ENCODE peak calls at places on chromosomes 7 and 10, in six cellular contexts. Y is upper lobe of right lung, N is RWPE1, I is HepG2, S is neural progenitor cell, A is aorta. W is an unnamed sample.

GRCh38 chr7:920351-921070 is 34.0 kb downstream of the ADAP1 start:
- DNase-seq in Y (peak), N (no peak), I (no peak), S (no peak), A (peak), W (no peak)

GRCh38 chr7:47878662-47879061 is 69.6 kb downstream of the PKD1L1 start:
- DNase-seq in Y (no peak), N (no peak), I (no peak), S (no peak), A (no peak), W (no peak)

GRCh38 chr7:118080947-118081346 is 103.0 kb upstream of the LSM8 start:
- DNase-seq in Y (no peak), N (peak), I (no peak), S (no peak), A (no peak), W (peak)

GRCh38 chr7:25429731-25430130 is 201.4 kb upstream of the NPVF start:
- DNase-seq in Y (no peak), N (no peak), I (peak), S (no peak), A (no peak), W (no peak)

GRCh38 chr10:17768957-17769356 is 17.0 kb downstream of the TMEM236 start:
- DNase-seq in Y (no peak), N (no peak), I (no peak), S (no peak), A (no peak), W (no peak)

GRCh38 chr10:49363309-49364031 is 32.4 kb downstream of the DRGX start:
- DNase-seq in Y (peak), N (no peak), I (no peak), S (no peak), A (no peak), W (no peak)

GRCh38 chr7:46468753-46469356 is 547.8 kb upstream of the IGFBP3 start:
- DNase-seq in Y (no peak), N (no peak), I (no peak), S (peak), A (no peak), W (no peak)

GRCh38 chr10:92142512-92142911 is 148.4 kb downstream of the CPEB3 start:
- DNase-seq in Y (no peak), N (no peak), I (no peak), S (no peak), A (no peak), W (no peak)

GRCh38 chr10:62268399-62269076 is at the start of gene RTKN2:
- DNase-seq in Y (peak), N (peak), I (peak), S (peak), A (peak), W (peak)

GRCh38 chr10:31341552-31341951 is 22.5 kb downstream of the ZEB1 start:
- DNase-seq in Y (no peak), N (no peak), I (no peak), S (no peak), A (no peak), W (no peak)

GRCh38 chr7:11557627-11558026 is 274.4 kb downstream of the THSD7A start:
- DNase-seq in Y (no peak), N (peak), I (peak), S (peak), A (no peak), W (no peak)

GRCh38 chr10:12156367-12157123 is 27.1 kb downstream of the SEC61A2 start:
- DNase-seq in Y (no peak), N (no peak), I (peak), S (no peak), A (no peak), W (no peak)

GRCh38 chr7:32204361-32205018 is 134.3 kb upstream of the PDE1C start:
- DNase-seq in Y (no peak), N (peak), I (peak), S (peak), A (peak), W (peak)

GRCh38 chr10:47370878-47371277 is 13.2 kb downstream of the ZNF488 start:
- DNase-seq in Y (peak), N (no peak), I (no peak), S (no peak), A (no peak), W (no peak)

GRCh38 chr7:44606341-44607140 is at the start of gene OGDH:
- DNase-seq in Y (peak), N (peak), I (peak), S (peak), A (peak), W (peak)

GRCh38 chr10:100662067-100662466 is 83.3 kb upstream of the PAX2 start:
- DNase-seq in Y (no peak), N (no peak), I (no peak), S (no peak), A (no peak), W (no peak)

GRCh38 chr7:126783613-126784012 is 469.1 kb downstream of the GRM8 start:
- DNase-seq in Y (no peak), N (no peak), I (no peak), S (no peak), A (no peak), W (no peak)

GRCh38 chr10:97733256-97733655 is 3.7 kb upstream of the ZFYVE27 start:
- DNase-seq in Y (no peak), N (no peak), I (no peak), S (no peak), A (no peak), W (no peak)

GRCh38 chr7:7681191-7681935 is 37.0 kb downstream of the RPA3 start:
- DNase-seq in Y (no peak), N (peak), I (peak), S (peak), A (no peak), W (no peak)

GRCh38 chr10:19788075-19788686 is 28.1 kb upstream of the PLXDC2 start:
- DNase-seq in Y (no peak), N (peak), I (peak), S (peak), A (no peak), W (peak)

GRCh38 chr7:128031901-128032604 is 816 bp upstream of the LRRC4 start:
- DNase-seq in Y (peak), N (peak), I (no peak), S (peak), A (no peak), W (peak)

GRCh38 chr10:59323831-59324401 is 38.4 kb downstream of the FAM13C start:
- DNase-seq in Y (no peak), N (no peak), I (no peak), S (no peak), A (no peak), W (no peak)
- H3K27ac ChIP-seq in Y (no peak), N (no peak), I (peak), S (no peak), A (peak), W (no peak)

GRCh38 chr10:118980870-118981269 is 48.6 kb upstream of the NANOS1 start:
- DNase-seq in Y (no peak), N (no peak), I (no peak), S (no peak), A (no peak), W (no peak)
- H3K27ac ChIP-seq in Y (no peak), N (no peak), I (no peak), S (no peak), A (no peak), W (no peak)

GRCh38 chr10:112957589-112958202 is 7.6 kb downstream of the TCF7L2 start:
- DNase-seq in Y (no peak), N (no peak), I (no peak), S (no peak), A (no peak), W (no peak)
- H3K27ac ChIP-seq in Y (no peak), N (no peak), I (no peak), S (peak), A (no peak), W (peak)

GRCh38 chr10:103660364-103661197 is 167.1 kb downstream of the NEURL1 start:
- DNase-seq in Y (peak), N (no peak), I (peak), S (no peak), A (peak), W (no peak)
- H3K27ac ChIP-seq in Y (peak), N (peak), I (peak), S (peak), A (peak), W (peak)

W was measured in AG04450.